ENCODE peak calls at places on chromosomes 3 and 15, in ten cellular contexts. One of them, this sample, is unnamed.

GRCh38 chr3:79297242-79297641 is 470.6 kb downstream of the ROBO1 start:
- DNase-seq in CD8-positive, alpha-beta memory T cell: no peak
- DNase-seq in heart right ventricle: no peak
- DNase-seq in lower leg skin: no peak
- DNase-seq in fibroblast of the aortic adventitia: peak
- DNase-seq in fibroblast of lung: peak
- DNase-seq in fibroblast of pulmonary artery: peak
- DNase-seq in MM.1S: no peak
- DNase-seq in CD4-positive, CD25-positive, alpha-beta regulatory T cell: no peak
- DNase-seq in adipocyte: peak
- DNase-seq in this sample: no peak

GRCh38 chr15:74006774-74007639 is 12.5 kb downstream of the PML start:
- DNase-seq in CD8-positive, alpha-beta memory T cell: no peak
- DNase-seq in heart right ventricle: no peak
- DNase-seq in lower leg skin: peak
- DNase-seq in fibroblast of the aortic adventitia: no peak
- DNase-seq in fibroblast of lung: no peak
- DNase-seq in fibroblast of pulmonary artery: no peak
- DNase-seq in MM.1S: no peak
- DNase-seq in CD4-positive, CD25-positive, alpha-beta regulatory T cell: no peak
- DNase-seq in adipocyte: no peak
- DNase-seq in this sample: no peak

GRCh38 chr15:77897896-77898406 is 179.6 kb downstream of the TBC1D2B start:
- DNase-seq in CD8-positive, alpha-beta memory T cell: peak
- DNase-seq in heart right ventricle: no peak
- DNase-seq in lower leg skin: no peak
- DNase-seq in fibroblast of the aortic adventitia: no peak
- DNase-seq in fibroblast of lung: no peak
- DNase-seq in fibroblast of pulmonary artery: no peak
- DNase-seq in MM.1S: no peak
- DNase-seq in CD4-positive, CD25-positive, alpha-beta regulatory T cell: no peak
- DNase-seq in adipocyte: no peak
- DNase-seq in this sample: no peak

GRCh38 chr3:15726043-15726442 is 71.7 kb downstream of the ANKRD28 start:
- DNase-seq in CD8-positive, alpha-beta memory T cell: no peak
- DNase-seq in heart right ventricle: no peak
- DNase-seq in lower leg skin: no peak
- DNase-seq in fibroblast of the aortic adventitia: peak
- DNase-seq in fibroblast of lung: peak
- DNase-seq in fibroblast of pulmonary artery: no peak
- DNase-seq in MM.1S: no peak
- DNase-seq in CD4-positive, CD25-positive, alpha-beta regulatory T cell: no peak
- DNase-seq in adipocyte: peak
- DNase-seq in this sample: no peak

GRCh38 chr3:43176666-43177065 is 70.8 kb upstream of the POMGNT2 start:
- DNase-seq in CD8-positive, alpha-beta memory T cell: no peak
- DNase-seq in heart right ventricle: peak
- DNase-seq in lower leg skin: no peak
- DNase-seq in fibroblast of the aortic adventitia: no peak
- DNase-seq in fibroblast of lung: no peak
- DNase-seq in fibroblast of pulmonary artery: no peak
- DNase-seq in MM.1S: no peak
- DNase-seq in CD4-positive, CD25-positive, alpha-beta regulatory T cell: no peak
- DNase-seq in adipocyte: peak
- DNase-seq in this sample: no peak

GRCh38 chr3:195052939-195053338 is 218.0 kb downstream of the XXYLT1 start:
- DNase-seq in CD8-positive, alpha-beta memory T cell: no peak
- DNase-seq in heart right ventricle: no peak
- DNase-seq in lower leg skin: no peak
- DNase-seq in fibroblast of the aortic adventitia: no peak
- DNase-seq in fibroblast of lung: no peak
- DNase-seq in fibroblast of pulmonary artery: no peak
- DNase-seq in MM.1S: no peak
- DNase-seq in CD4-positive, CD25-positive, alpha-beta regulatory T cell: no peak
- DNase-seq in adipocyte: no peak
- DNase-seq in this sample: no peak

GRCh38 chr3:49563040-49563578 is 8.8 kb downstream of the BSN start:
- DNase-seq in CD8-positive, alpha-beta memory T cell: no peak
- DNase-seq in heart right ventricle: no peak
- DNase-seq in lower leg skin: peak
- DNase-seq in fibroblast of the aortic adventitia: no peak
- DNase-seq in fibroblast of lung: no peak
- DNase-seq in fibroblast of pulmonary artery: no peak
- DNase-seq in MM.1S: no peak
- DNase-seq in CD4-positive, CD25-positive, alpha-beta regulatory T cell: no peak
- DNase-seq in adipocyte: no peak
- DNase-seq in this sample: no peak

GRCh38 chr3:189630667-189631372 is 369 bp upstream of the TP63 start:
- DNase-seq in CD8-positive, alpha-beta memory T cell: no peak
- DNase-seq in heart right ventricle: peak
- DNase-seq in lower leg skin: no peak
- DNase-seq in fibroblast of the aortic adventitia: no peak
- DNase-seq in fibroblast of lung: no peak
- DNase-seq in fibroblast of pulmonary artery: no peak
- DNase-seq in MM.1S: peak
- DNase-seq in CD4-positive, CD25-positive, alpha-beta regulatory T cell: no peak
- DNase-seq in adipocyte: peak
- DNase-seq in this sample: no peak

GRCh38 chr3:162777118-162777517 is 1280.5 kb downstream of the OTOL1 start:
- DNase-seq in CD8-positive, alpha-beta memory T cell: no peak
- DNase-seq in heart right ventricle: no peak
- DNase-seq in lower leg skin: no peak
- DNase-seq in fibroblast of the aortic adventitia: no peak
- DNase-seq in fibroblast of lung: no peak
- DNase-seq in fibroblast of pulmonary artery: no peak
- DNase-seq in MM.1S: no peak
- DNase-seq in CD4-positive, CD25-positive, alpha-beta regulatory T cell: no peak
- DNase-seq in adipocyte: no peak
- DNase-seq in this sample: no peak

GRCh38 chr15:74854453-74854852 is 11.5 kb upstream of the ULK3 start:
- DNase-seq in CD8-positive, alpha-beta memory T cell: no peak
- DNase-seq in heart right ventricle: no peak
- DNase-seq in lower leg skin: no peak
- DNase-seq in fibroblast of the aortic adventitia: no peak
- DNase-seq in fibroblast of lung: no peak
- DNase-seq in fibroblast of pulmonary artery: no peak
- DNase-seq in MM.1S: no peak
- DNase-seq in CD4-positive, CD25-positive, alpha-beta regulatory T cell: no peak
- DNase-seq in adipocyte: no peak
- DNase-seq in this sample: no peak

GRCh38 chr15:67253517-67254237 is 784 bp downstream of the AAGAB start:
- DNase-seq in CD8-positive, alpha-beta memory T cell: no peak
- DNase-seq in heart right ventricle: no peak
- DNase-seq in lower leg skin: no peak
- DNase-seq in fibroblast of the aortic adventitia: peak
- DNase-seq in fibroblast of lung: peak
- DNase-seq in fibroblast of pulmonary artery: peak
- DNase-seq in MM.1S: no peak
- DNase-seq in CD4-positive, CD25-positive, alpha-beta regulatory T cell: no peak
- DNase-seq in adipocyte: peak
- DNase-seq in this sample: no peak

GRCh38 chr3:180640987-180641386 is 38.3 kb downstream of the CCDC39 start:
- DNase-seq in CD8-positive, alpha-beta memory T cell: no peak
- DNase-seq in heart right ventricle: no peak
- DNase-seq in lower leg skin: no peak
- DNase-seq in fibroblast of the aortic adventitia: no peak
- DNase-seq in fibroblast of lung: no peak
- DNase-seq in fibroblast of pulmonary artery: no peak
- DNase-seq in MM.1S: no peak
- DNase-seq in CD4-positive, CD25-positive, alpha-beta regulatory T cell: no peak
- DNase-seq in adipocyte: no peak
- DNase-seq in this sample: no peak

GRCh38 chr15:35439291-35439690 is 106.7 kb downstream of the DPH6 start:
- DNase-seq in CD8-positive, alpha-beta memory T cell: no peak
- DNase-seq in heart right ventricle: no peak
- DNase-seq in lower leg skin: no peak
- DNase-seq in fibroblast of the aortic adventitia: peak
- DNase-seq in fibroblast of lung: peak
- DNase-seq in fibroblast of pulmonary artery: peak
- DNase-seq in MM.1S: no peak
- DNase-seq in CD4-positive, CD25-positive, alpha-beta regulatory T cell: no peak
- DNase-seq in adipocyte: peak
- DNase-seq in this sample: no peak

GRCh38 chr3:139425745-139426400 is 36.4 kb upstream of the COPB2 start:
- DNase-seq in CD8-positive, alpha-beta memory T cell: no peak
- DNase-seq in heart right ventricle: no peak
- DNase-seq in lower leg skin: no peak
- DNase-seq in fibroblast of the aortic adventitia: no peak
- DNase-seq in fibroblast of lung: no peak
- DNase-seq in fibroblast of pulmonary artery: no peak
- DNase-seq in MM.1S: no peak
- DNase-seq in CD4-positive, CD25-positive, alpha-beta regulatory T cell: no peak
- DNase-seq in adipocyte: no peak
- DNase-seq in this sample: no peak

DNA sequence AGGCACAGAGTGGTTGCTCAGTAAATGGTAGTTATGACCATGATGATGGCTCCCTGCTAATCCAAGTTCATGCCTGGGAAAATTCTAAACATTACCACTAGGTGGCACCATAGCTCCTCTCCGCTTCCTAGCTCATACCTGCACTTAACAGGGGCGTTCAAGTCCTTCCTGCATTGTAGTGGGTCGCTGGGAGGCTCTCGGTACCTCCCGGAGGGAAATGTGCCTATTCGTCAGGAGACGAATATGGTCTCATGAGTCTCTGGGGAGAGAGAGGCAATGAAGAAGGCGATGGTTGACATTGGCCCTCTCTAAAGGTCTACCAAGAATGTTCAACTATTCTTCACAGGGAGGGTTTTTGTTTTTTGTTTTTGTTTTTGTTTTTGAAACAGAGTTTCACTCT is 10.9 kb downstream of the MESP1 start:
- DNase-seq in CD8-positive, alpha-beta memory T cell: peak
- DNase-seq in heart right ventricle: peak
- DNase-seq in lower leg skin: no peak
- DNase-seq in fibroblast of the aortic adventitia: peak
- DNase-seq in fibroblast of lung: peak
- DNase-seq in fibroblast of pulmonary artery: peak
- DNase-seq in MM.1S: peak
- DNase-seq in CD4-positive, CD25-positive, alpha-beta regulatory T cell: peak
- DNase-seq in adipocyte: peak
- DNase-seq in this sample: peak
- H3K4me3 ChIP-seq in CD8-positive, alpha-beta memory T cell: no peak
- H3K4me3 ChIP-seq in heart right ventricle: no peak
- H3K4me3 ChIP-seq in lower leg skin: no peak
- H3K4me3 ChIP-seq in fibroblast of the aortic adventitia: no peak
- H3K4me3 ChIP-seq in fibroblast of lung: no peak
- H3K4me3 ChIP-seq in fibroblast of pulmonary artery: no peak
- H3K4me3 ChIP-seq in MM.1S: peak
- H3K4me3 ChIP-seq in CD4-positive, CD25-positive, alpha-beta regulatory T cell: no peak
- H3K4me3 ChIP-seq in adipocyte: no peak
- H3K4me3 ChIP-seq in this sample: no peak

DNA sequence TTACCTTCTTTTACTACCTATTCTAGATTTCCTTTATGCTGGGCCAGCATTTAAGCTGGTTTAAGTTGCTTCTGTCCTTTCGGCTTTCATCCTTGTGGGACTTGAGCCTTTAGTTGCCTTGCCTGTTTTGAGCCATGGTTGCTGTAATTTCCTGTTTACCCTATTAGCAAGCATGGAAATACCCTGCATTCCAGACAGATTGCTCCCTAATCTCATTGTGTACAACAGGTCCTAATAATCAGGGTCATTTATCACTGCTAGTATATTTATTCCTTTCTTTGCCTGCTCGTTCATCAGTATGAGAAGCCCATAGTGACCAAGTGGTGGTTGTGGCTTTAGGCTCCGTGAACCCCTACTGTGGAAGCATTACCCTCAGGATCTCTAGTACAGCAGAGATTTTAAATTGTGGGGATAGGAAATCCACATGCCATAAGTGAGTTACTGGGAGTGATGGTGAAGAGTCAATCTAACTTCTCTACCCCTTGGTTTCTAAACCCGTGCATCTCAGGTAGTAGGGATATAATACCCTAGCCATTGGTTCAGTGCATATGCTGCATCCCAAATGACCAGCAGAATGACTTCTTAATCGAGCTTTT is 31.9 kb downstream of the NCK1 start:
- DNase-seq in CD8-positive, alpha-beta memory T cell: no peak
- DNase-seq in heart right ventricle: no peak
- DNase-seq in lower leg skin: no peak
- DNase-seq in fibroblast of the aortic adventitia: peak
- DNase-seq in fibroblast of lung: peak
- DNase-seq in fibroblast of pulmonary artery: peak
- DNase-seq in MM.1S: no peak
- DNase-seq in CD4-positive, CD25-positive, alpha-beta regulatory T cell: no peak
- DNase-seq in adipocyte: peak
- DNase-seq in this sample: no peak
- H3K4me3 ChIP-seq in CD8-positive, alpha-beta memory T cell: no peak
- H3K4me3 ChIP-seq in heart right ventricle: no peak
- H3K4me3 ChIP-seq in lower leg skin: no peak
- H3K4me3 ChIP-seq in fibroblast of the aortic adventitia: no peak
- H3K4me3 ChIP-seq in fibroblast of lung: no peak
- H3K4me3 ChIP-seq in fibroblast of pulmonary artery: no peak
- H3K4me3 ChIP-seq in MM.1S: no peak
- H3K4me3 ChIP-seq in CD4-positive, CD25-positive, alpha-beta regulatory T cell: peak
- H3K4me3 ChIP-seq in adipocyte: peak
- H3K4me3 ChIP-seq in this sample: no peak

DNA sequence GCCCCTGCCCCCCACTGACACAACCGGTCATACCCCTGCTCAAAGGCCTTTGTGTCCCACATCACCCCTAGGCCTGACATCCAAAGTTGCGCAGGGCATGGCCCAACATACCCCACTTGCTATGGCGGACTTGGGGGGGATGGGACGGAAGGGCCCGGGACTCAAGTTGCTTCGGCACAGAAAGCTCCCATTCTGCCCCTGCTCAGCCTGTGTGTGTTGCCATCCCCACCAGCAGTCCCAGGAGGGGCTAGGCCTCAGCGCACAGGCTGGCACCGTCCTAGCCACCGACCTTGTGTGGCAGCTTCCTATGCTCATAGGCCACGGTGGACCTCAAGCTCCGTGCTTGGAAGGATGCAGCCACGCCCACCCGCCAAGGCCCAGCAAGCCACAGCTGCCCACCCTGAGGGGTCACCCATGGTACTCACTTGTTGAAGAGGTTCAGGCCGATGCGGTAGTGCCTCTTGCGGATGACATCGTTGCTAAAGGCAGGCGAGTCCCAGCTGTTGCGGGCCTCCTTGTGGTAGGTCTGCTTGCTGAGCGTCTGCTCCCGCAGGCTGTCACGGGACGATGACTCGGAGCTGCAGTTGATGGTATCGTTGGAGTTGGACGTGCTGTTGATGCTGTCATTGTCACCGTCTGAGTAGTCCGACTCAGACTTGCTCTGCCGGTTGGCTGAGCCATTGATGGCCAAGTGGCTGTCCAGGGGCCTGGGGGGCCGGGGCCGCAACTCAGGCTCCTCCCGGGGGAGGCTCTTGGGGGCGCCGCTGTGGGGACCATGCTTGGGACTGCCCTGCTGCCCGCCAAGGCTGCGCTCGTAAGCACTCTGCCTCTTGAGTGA is 93.9 kb upstream of the RPL32 start:
- DNase-seq in CD8-positive, alpha-beta memory T cell: no peak
- DNase-seq in heart right ventricle: no peak
- DNase-seq in lower leg skin: no peak
- DNase-seq in fibroblast of the aortic adventitia: no peak
- DNase-seq in fibroblast of lung: no peak
- DNase-seq in fibroblast of pulmonary artery: no peak
- DNase-seq in MM.1S: no peak
- DNase-seq in CD4-positive, CD25-positive, alpha-beta regulatory T cell: no peak
- DNase-seq in adipocyte: no peak
- DNase-seq in this sample: no peak
- H3K4me3 ChIP-seq in CD8-positive, alpha-beta memory T cell: no peak
- H3K4me3 ChIP-seq in heart right ventricle: no peak
- H3K4me3 ChIP-seq in lower leg skin: no peak
- H3K4me3 ChIP-seq in fibroblast of the aortic adventitia: no peak
- H3K4me3 ChIP-seq in fibroblast of lung: no peak
- H3K4me3 ChIP-seq in fibroblast of pulmonary artery: no peak
- H3K4me3 ChIP-seq in MM.1S: no peak
- H3K4me3 ChIP-seq in CD4-positive, CD25-positive, alpha-beta regulatory T cell: no peak
- H3K4me3 ChIP-seq in adipocyte: no peak
- H3K4me3 ChIP-seq in this sample: no peak

GRCh38 chr3:158672293-158673176 is at the start of gene LXN:
- DNase-seq in CD8-positive, alpha-beta memory T cell: peak
- DNase-seq in heart right ventricle: peak
- DNase-seq in lower leg skin: peak
- DNase-seq in fibroblast of the aortic adventitia: peak
- DNase-seq in fibroblast of lung: peak
- DNase-seq in fibroblast of pulmonary artery: peak
- DNase-seq in MM.1S: peak
- DNase-seq in CD4-positive, CD25-positive, alpha-beta regulatory T cell: peak
- DNase-seq in adipocyte: peak
- DNase-seq in this sample: no peak
- H3K4me3 ChIP-seq in CD8-positive, alpha-beta memory T cell: peak
- H3K4me3 ChIP-seq in heart right ventricle: peak
- H3K4me3 ChIP-seq in lower leg skin: peak
- H3K4me3 ChIP-seq in fibroblast of the aortic adventitia: peak
- H3K4me3 ChIP-seq in fibroblast of lung: peak
- H3K4me3 ChIP-seq in fibroblast of pulmonary artery: peak
- H3K4me3 ChIP-seq in MM.1S: peak
- H3K4me3 ChIP-seq in CD4-positive, CD25-positive, alpha-beta regulatory T cell: peak
- H3K4me3 ChIP-seq in adipocyte: peak
- H3K4me3 ChIP-seq in this sample: no peak

This sample was measured in Jurkat, Clone E6-1.